ENCODE peak calls at places on chromosomes 13 and 19, in ten cellular contexts. A is fibroblast of pulmonary artery; Q is GM12892; K is activated gamma-delta T cell treated with anti-CD3 and anti-CD28 coated beads, Interleukin-2, amount 50 U/mL, for 16 hours; R is cardiac fibroblast; S is Right ventricle myocardium superior; T is NCI-H1436; F is caudate nucleus; E is lower leg skin; U is C1 segment of cervical spinal cord. N is an unnamed sample.

GRCh38 chr19:40599331-40600085 is 1.7 kb upstream of the LTBP4 start:
- DNase-seq in U (no peak), Q (no peak), T (no peak), K (no peak), R (no peak), F (no peak), A (no peak), S (no peak), E (peak), N (no peak)

GRCh38 chr19:6393982-6394412 is 1.0 kb upstream of the GTF2F1 start:
- DNase-seq in S (no peak), T (no peak), A (no peak), F (no peak), U (no peak), R (no peak), E (no peak), K (peak), Q (no peak), N (no peak)

GRCh38 chr13:25249001-25249543 is 38.2 kb downstream of the MTMR6 start:
- DNase-seq in Q (no peak), E (no peak), S (no peak), F (peak), A (peak), R (peak), T (no peak), K (no peak), U (no peak), N (peak)

GRCh38 chr13:69903081-69903480 is 204.5 kb upstream of the ATXN8OS start:
- DNase-seq in A (no peak), F (no peak), T (no peak), S (no peak), K (no peak), U (no peak), E (no peak), R (no peak), Q (no peak), N (no peak)

GRCh38 chr13:33279414-33279813 is 6.1 kb downstream of the STARD13 start:
- DNase-seq in R (peak), E (no peak), F (no peak), A (no peak), T (no peak), Q (no peak), K (no peak), S (no peak), U (no peak), N (peak)

GRCh38 chr19:10228925-10229324 is 2.2 kb downstream of the S1PR2 start:
- DNase-seq in F (no peak), U (no peak), S (no peak), E (no peak), T (peak), Q (no peak), R (peak), K (no peak), A (peak), N (peak)

GRCh38 chr19:7679017-7679720 is 1.5 kb upstream of the TRAPPC5 start:
- DNase-seq in U (no peak), R (no peak), Q (no peak), A (no peak), T (no peak), F (no peak), S (no peak), K (peak), E (no peak), N (no peak)

GRCh38 chr13:51034906-51035305 is 76.2 kb downstream of the C13orf42 start:
- DNase-seq in R (peak), S (no peak), F (no peak), Q (no peak), U (no peak), K (no peak), E (no peak), T (no peak), A (no peak), N (no peak)

GRCh38 chr19:19597809-19598306 is 20.6 kb downstream of the PBX4 start:
- DNase-seq in U (no peak), S (no peak), E (no peak), R (peak), Q (peak), T (no peak), A (no peak), K (no peak), F (no peak), N (no peak)

GRCh38 chr13:42001580-42001979 is 40.7 kb upstream of the VWA8 start:
- DNase-seq in T (no peak), E (no peak), K (no peak), F (no peak), A (peak), Q (no peak), R (peak), S (no peak), U (no peak), N (peak)

GRCh38 chr13:112132142-112132541 is 65.2 kb downstream of the SOX1 start:
- DNase-seq in Q (no peak), T (no peak), S (no peak), R (no peak), E (peak), F (no peak), K (no peak), U (no peak), A (no peak), N (no peak)

GRCh38 chr19:1856698-1857603 is 6.4 kb downstream of the KLF16 start:
- DNase-seq in R (peak), K (no peak), S (peak), U (peak), E (peak), Q (peak), A (peak), T (no peak), F (no peak), N (peak)

N was measured in MCF 10A.